ENCODE peak calls at places on chromosomes 2 and 18, in seven cellular contexts. One of them, this sample, is unnamed.

GRCh38 chr2:15939854-15940660 is at the start of gene MYCN:
- DNase-seq in hypothalamus: peak; percentile 60
- DNase-seq in GM13976: peak; percentile 29
- DNase-seq in Caki2: peak; percentile 84
- DNase-seq in cardiac muscle cell: peak; percentile 53
- DNase-seq in astrocyte of the spinal cord: peak; percentile 40
- DNase-seq in HTR-8/SVneo: no peak
- DNase-seq in this sample: no peak

GRCh38 chr2:71566271-71566858 is 113.0 kb downstream of the DYSF start:
- DNase-seq in hypothalamus: no peak
- DNase-seq in GM13976: no peak
- DNase-seq in Caki2: no peak
- DNase-seq in cardiac muscle cell: peak; percentile 41
- DNase-seq in astrocyte of the spinal cord: peak; percentile 26
- DNase-seq in HTR-8/SVneo: no peak
- DNase-seq in this sample: no peak

GRCh38 chr2:157430266-157430665 is 13.6 kb downstream of the CYTIP start:
- DNase-seq in hypothalamus: no peak
- DNase-seq in GM13976: no peak
- DNase-seq in Caki2: no peak
- DNase-seq in cardiac muscle cell: no peak
- DNase-seq in astrocyte of the spinal cord: no peak
- DNase-seq in HTR-8/SVneo: no peak
- DNase-seq in this sample: no peak

GRCh38 chr2:73965053-73965452 is 19.7 kb upstream of the TET3 start:
- DNase-seq in hypothalamus: no peak
- DNase-seq in GM13976: no peak
- DNase-seq in Caki2: no peak
- DNase-seq in cardiac muscle cell: no peak
- DNase-seq in astrocyte of the spinal cord: no peak
- DNase-seq in HTR-8/SVneo: no peak
- DNase-seq in this sample: no peak

GRCh38 chr2:61834893-61835292 is 19.0 kb downstream of the FAM161A start:
- DNase-seq in hypothalamus: no peak
- DNase-seq in GM13976: no peak
- DNase-seq in Caki2: no peak
- DNase-seq in cardiac muscle cell: no peak
- DNase-seq in astrocyte of the spinal cord: no peak
- DNase-seq in HTR-8/SVneo: no peak
- DNase-seq in this sample: no peak

GRCh38 chr2:212863185-212863588 is 288.2 kb downstream of the IKZF2 start:
- DNase-seq in hypothalamus: no peak
- DNase-seq in GM13976: peak; percentile 7
- DNase-seq in Caki2: peak; percentile 26
- DNase-seq in cardiac muscle cell: peak; percentile 24
- DNase-seq in astrocyte of the spinal cord: peak; percentile 25
- DNase-seq in HTR-8/SVneo: no peak
- DNase-seq in this sample: peak; percentile 29

GRCh38 chr18:75478996-75479870 is 51.7 kb upstream of the SMIM21 start:
- DNase-seq in hypothalamus: no peak
- DNase-seq in GM13976: peak; percentile 40
- DNase-seq in Caki2: peak; percentile 28
- DNase-seq in cardiac muscle cell: peak; percentile 78
- DNase-seq in astrocyte of the spinal cord: peak; percentile 74
- DNase-seq in HTR-8/SVneo: peak; percentile 22
- DNase-seq in this sample: peak; percentile 29

GRCh38 chr2:46913471-46914381 is 1.9 kb downstream of the MCFD2 start:
- DNase-seq in hypothalamus: no peak
- DNase-seq in GM13976: no peak
- DNase-seq in Caki2: no peak
- DNase-seq in cardiac muscle cell: peak; percentile 58
- DNase-seq in astrocyte of the spinal cord: peak; percentile 51
- DNase-seq in HTR-8/SVneo: no peak
- DNase-seq in this sample: peak; percentile 72

GRCh38 chr2:199339826-199340605 is 117.7 kb downstream of the SATB2 start:
- DNase-seq in hypothalamus: no peak
- DNase-seq in GM13976: no peak
- DNase-seq in Caki2: no peak
- DNase-seq in cardiac muscle cell: no peak
- DNase-seq in astrocyte of the spinal cord: no peak
- DNase-seq in HTR-8/SVneo: no peak
- DNase-seq in this sample: no peak

GRCh38 chr18:62152844-62153243 is 34.0 kb downstream of the PIGN start:
- DNase-seq in hypothalamus: no peak
- DNase-seq in GM13976: no peak
- DNase-seq in Caki2: no peak
- DNase-seq in cardiac muscle cell: no peak
- DNase-seq in astrocyte of the spinal cord: no peak
- DNase-seq in HTR-8/SVneo: no peak
- DNase-seq in this sample: no peak

GRCh38 chr2:224357098-224357901 is 44.6 kb downstream of the FAM124B start:
- DNase-seq in hypothalamus: no peak
- DNase-seq in GM13976: peak; percentile 75
- DNase-seq in Caki2: peak; percentile 30
- DNase-seq in cardiac muscle cell: peak; percentile 75
- DNase-seq in astrocyte of the spinal cord: peak; percentile 64
- DNase-seq in HTR-8/SVneo: peak; percentile 61
- DNase-seq in this sample: peak; percentile 24

GRCh38 chr2:160214461-160215055 is 14.5 kb upstream of the ITGB6 start:
- DNase-seq in hypothalamus: no peak
- DNase-seq in GM13976: no peak
- DNase-seq in Caki2: peak; percentile 85
- DNase-seq in cardiac muscle cell: peak; percentile 88
- DNase-seq in astrocyte of the spinal cord: peak; percentile 93
- DNase-seq in HTR-8/SVneo: peak; percentile 71
- DNase-seq in this sample: peak; percentile 96

GRCh38 chr2:149094217-149095015 is 55.9 kb downstream of the LYPD6B start:
- DNase-seq in hypothalamus: no peak
- DNase-seq in GM13976: no peak
- DNase-seq in Caki2: no peak
- DNase-seq in cardiac muscle cell: peak; percentile 12
- DNase-seq in astrocyte of the spinal cord: peak; percentile 29
- DNase-seq in HTR-8/SVneo: peak; percentile 62
- DNase-seq in this sample: peak; percentile 18

GRCh38 chr2:31434911-31435310 is 20.4 kb upstream of the XDH start:
- DNase-seq in hypothalamus: no peak
- DNase-seq in GM13976: no peak
- DNase-seq in Caki2: no peak
- DNase-seq in cardiac muscle cell: peak; percentile 14
- DNase-seq in astrocyte of the spinal cord: no peak
- DNase-seq in HTR-8/SVneo: no peak
- DNase-seq in this sample: no peak

GRCh38 chr2:31980674-31981356 is 30.0 kb downstream of the MEMO1 start:
- DNase-seq in hypothalamus: no peak
- DNase-seq in GM13976: peak; percentile 82
- DNase-seq in Caki2: no peak
- DNase-seq in cardiac muscle cell: peak; percentile 53
- DNase-seq in astrocyte of the spinal cord: peak; percentile 56
- DNase-seq in HTR-8/SVneo: peak; percentile 56
- DNase-seq in this sample: peak; percentile 21

GRCh38 chr2:236166781-236167296 is 1.3 kb downstream of the GBX2 start:
- DNase-seq in hypothalamus: no peak
- DNase-seq in GM13976: no peak
- DNase-seq in Caki2: no peak
- DNase-seq in cardiac muscle cell: no peak
- DNase-seq in astrocyte of the spinal cord: no peak
- DNase-seq in HTR-8/SVneo: no peak
- DNase-seq in this sample: no peak

GRCh38 chr18:47932603-47933002 is 2.1 kb upstream of the SMAD2 start:
- DNase-seq in hypothalamus: no peak
- DNase-seq in GM13976: no peak
- DNase-seq in Caki2: peak; percentile 58
- DNase-seq in cardiac muscle cell: no peak
- DNase-seq in astrocyte of the spinal cord: no peak
- DNase-seq in HTR-8/SVneo: no peak
- DNase-seq in this sample: no peak

GRCh38 chr2:21381421-21381820 is 257.7 kb downstream of the TDRD15 start:
- DNase-seq in hypothalamus: no peak
- DNase-seq in GM13976: no peak
- DNase-seq in Caki2: no peak
- DNase-seq in cardiac muscle cell: no peak
- DNase-seq in astrocyte of the spinal cord: no peak
- DNase-seq in HTR-8/SVneo: no peak
- DNase-seq in this sample: no peak

GRCh38 chr2:168802825-168803726 is 639 bp downstream of the NOSTRIN start:
- DNase-seq in hypothalamus: no peak
- DNase-seq in GM13976: no peak
- DNase-seq in Caki2: no peak
- DNase-seq in cardiac muscle cell: no peak
- DNase-seq in astrocyte of the spinal cord: no peak
- DNase-seq in HTR-8/SVneo: no peak
- DNase-seq in this sample: no peak

GRCh38 chr18:25422230-25422629 is 70.3 kb upstream of the ZNF521 start:
- DNase-seq in hypothalamus: no peak
- DNase-seq in GM13976: no peak
- DNase-seq in Caki2: no peak
- DNase-seq in cardiac muscle cell: no peak
- DNase-seq in astrocyte of the spinal cord: no peak
- DNase-seq in HTR-8/SVneo: no peak
- DNase-seq in this sample: no peak

GRCh38 chr2:178328037-178328436 is 122.9 kb downstream of the PRKRA start:
- DNase-seq in hypothalamus: no peak
- DNase-seq in GM13976: no peak
- DNase-seq in Caki2: no peak
- DNase-seq in cardiac muscle cell: peak; percentile 37
- DNase-seq in astrocyte of the spinal cord: peak; percentile 67
- DNase-seq in HTR-8/SVneo: no peak
- DNase-seq in this sample: no peak

GRCh38 chr2:162118166-162119031 is 33.6 kb downstream of the GCG start:
- DNase-seq in hypothalamus: no peak
- DNase-seq in GM13976: no peak
- DNase-seq in Caki2: no peak
- DNase-seq in cardiac muscle cell: peak; percentile 64
- DNase-seq in astrocyte of the spinal cord: peak; percentile 74
- DNase-seq in HTR-8/SVneo: no peak
- DNase-seq in this sample: peak; percentile 91

GRCh38 chr2:1709335-1709605 is 35.0 kb downstream of the PXDN start:
- DNase-seq in hypothalamus: no peak
- DNase-seq in GM13976: no peak
- DNase-seq in Caki2: no peak
- DNase-seq in cardiac muscle cell: no peak
- DNase-seq in astrocyte of the spinal cord: no peak
- DNase-seq in HTR-8/SVneo: no peak
- DNase-seq in this sample: no peak

GRCh38 chr2:191065785-191066184 is 51.8 kb upstream of the STAT1 start:
- DNase-seq in hypothalamus: no peak
- DNase-seq in GM13976: no peak
- DNase-seq in Caki2: no peak
- DNase-seq in cardiac muscle cell: peak; percentile 54
- DNase-seq in astrocyte of the spinal cord: no peak
- DNase-seq in HTR-8/SVneo: no peak
- DNase-seq in this sample: no peak

GRCh38 chr18:41391616-41392610 is 563.1 kb upstream of the PIK3C3 start:
- DNase-seq in hypothalamus: no peak
- DNase-seq in GM13976: peak; percentile 41
- DNase-seq in Caki2: peak; percentile 12
- DNase-seq in cardiac muscle cell: peak; percentile 85
- DNase-seq in astrocyte of the spinal cord: peak; percentile 75
- DNase-seq in HTR-8/SVneo: peak; percentile 13
- DNase-seq in this sample: peak; percentile 5

GRCh38 chr2:238100049-238100820 is at the start of gene ESPNL:
- DNase-seq in hypothalamus: no peak
- DNase-seq in GM13976: no peak
- DNase-seq in Caki2: peak; percentile 32
- DNase-seq in cardiac muscle cell: no peak
- DNase-seq in astrocyte of the spinal cord: no peak
- DNase-seq in HTR-8/SVneo: no peak
- DNase-seq in this sample: peak; percentile 59

GRCh38 chr2:115609978-115610377 is 1167.5 kb downstream of the DPP10 start:
- DNase-seq in hypothalamus: no peak
- DNase-seq in GM13976: no peak
- DNase-seq in Caki2: peak; percentile 14
- DNase-seq in cardiac muscle cell: no peak
- DNase-seq in astrocyte of the spinal cord: no peak
- DNase-seq in HTR-8/SVneo: no peak
- DNase-seq in this sample: no peak

GRCh38 chr2:63051795-63052333 is 1.2 kb downstream of the OTX1 start:
- DNase-seq in hypothalamus: no peak
- DNase-seq in GM13976: peak; percentile 36
- DNase-seq in Caki2: no peak
- DNase-seq in cardiac muscle cell: no peak
- DNase-seq in astrocyte of the spinal cord: no peak
- DNase-seq in HTR-8/SVneo: no peak
- DNase-seq in this sample: no peak

GRCh38 chr2:106886916-106887758 is 1.2 kb upstream of the ST6GAL2 start:
- DNase-seq in hypothalamus: no peak
- DNase-seq in GM13976: peak; percentile 13
- DNase-seq in Caki2: peak; percentile 48
- DNase-seq in cardiac muscle cell: peak; percentile 28
- DNase-seq in astrocyte of the spinal cord: peak; percentile 41
- DNase-seq in HTR-8/SVneo: no peak
- DNase-seq in this sample: no peak

GRCh38 chr2:102141915-102142828 is at the start of gene IL1R1:
- DNase-seq in hypothalamus: peak; percentile 20
- DNase-seq in GM13976: peak; percentile 48
- DNase-seq in Caki2: peak; percentile 57
- DNase-seq in cardiac muscle cell: peak; percentile 81
- DNase-seq in astrocyte of the spinal cord: peak; percentile 84
- DNase-seq in HTR-8/SVneo: peak; percentile 33
- DNase-seq in this sample: peak; percentile 44

GRCh38 chr2:96960956-96961350 is 25.4 kb downstream of the FAM178B start:
- DNase-seq in hypothalamus: no peak
- DNase-seq in GM13976: no peak
- DNase-seq in Caki2: no peak
- DNase-seq in cardiac muscle cell: no peak
- DNase-seq in astrocyte of the spinal cord: no peak
- DNase-seq in HTR-8/SVneo: no peak
- DNase-seq in this sample: no peak